ENCODE peak calls at places on chromosomes 5 and 9, in ten cellular contexts. J is T-helper 2 cell; O is non-pigmented ciliary epithelial cell; K is CD8-positive, alpha-beta T cell; T is iPS-NIHi11; Q is GM04504; P is activated naive CD8-positive, alpha-beta T cell treated with anti-CD3 and anti-CD28 coated beads for 36 hours; X is stimulated activated CD8-positive, alpha-beta memory T cell treated with anti-CD3 and anti-CD28 coated beads, Interleukin-15, amount 100 ng/mL, for 1 hour; B is cardiac fibroblast; Y is NCI-H1105. L is an unnamed sample.

GRCh38 chr9:107240260-107240659 is 42.8 kb upstream of the RAD23B start:
- DNase-seq in J (no peak), O (no peak), K (no peak), T (no peak), Q (no peak), P (no peak), X (no peak), B (no peak), Y (no peak), L (no peak)

GRCh38 chr5:157473383-157474370 is 13.7 kb downstream of the NIPAL4 start:
- DNase-seq in J (no peak), O (peak), K (no peak), T (no peak), Q (no peak), P (no peak), X (no peak), B (peak), Y (no peak), L (no peak)

GRCh38 chr9:91034521-91034920 is 232.9 kb downstream of the SYK start:
- DNase-seq in J (no peak), O (no peak), K (no peak), T (no peak), Q (no peak), P (no peak), X (no peak), B (no peak), Y (no peak), L (no peak)

GRCh38 chr5:83475540-83476469 is 4.3 kb downstream of the VCAN start:
- DNase-seq in J (no peak), O (peak), K (no peak), T (no peak), Q (no peak), P (no peak), X (no peak), B (peak), Y (no peak), L (no peak)

GRCh38 chr9:3751125-3751758 is 225.4 kb upstream of the RFX3 start:
- DNase-seq in J (no peak), O (no peak), K (no peak), T (no peak), Q (peak), P (no peak), X (no peak), B (peak), Y (no peak), L (no peak)

GRCh38 chr5:31048282-31048974 is 145.1 kb upstream of the CDH6 start:
- DNase-seq in J (no peak), O (no peak), K (no peak), T (no peak), Q (no peak), P (no peak), X (no peak), B (no peak), Y (no peak), L (peak)

GRCh38 chr9:16705121-16705604 is 165.3 kb downstream of the BNC2 start:
- DNase-seq in J (no peak), O (peak), K (no peak), T (peak), Q (peak), P (no peak), X (no peak), B (peak), Y (no peak), L (no peak)

GRCh38 chr9:100774326-100774725 is 196.4 kb downstream of the CAVIN4 start:
- DNase-seq in J (no peak), O (no peak), K (no peak), T (no peak), Q (no peak), P (no peak), X (no peak), B (no peak), Y (no peak), L (no peak)

GRCh38 chr9:87573841-87574342 is 76.2 kb downstream of the DAPK1 start:
- DNase-seq in J (no peak), O (no peak), K (no peak), T (no peak), Q (no peak), P (no peak), X (no peak), B (peak), Y (no peak), L (no peak)

GRCh38 chr9:77978086-77978781 is 53.4 kb downstream of the GNAQ start:
- DNase-seq in J (no peak), O (no peak), K (no peak), T (no peak), Q (no peak), P (no peak), X (no peak), B (no peak), Y (no peak), L (peak)

GRCh38 chr5:149834246-149834855 is 104.2 kb downstream of the PPARGC1B start:
- DNase-seq in J (no peak), O (peak), K (peak), T (peak), Q (peak), P (peak), X (no peak), B (peak), Y (peak), L (peak)

GRCh38 chr9:131917009-131917408 is 162.7 kb downstream of the MED27 start:
- DNase-seq in J (no peak), O (no peak), K (no peak), T (no peak), Q (no peak), P (no peak), X (no peak), B (no peak), Y (no peak), L (no peak)

GRCh38 chr5:181158869-181159268 is 11.5 kb downstream of the OR2V2 start:
- DNase-seq in J (no peak), O (no peak), K (no peak), T (no peak), Q (no peak), P (no peak), X (no peak), B (no peak), Y (no peak), L (no peak)

GRCh38 chr9:23341346-23341745 is 484.7 kb downstream of the ELAVL2 start:
- DNase-seq in J (no peak), O (no peak), K (no peak), T (no peak), Q (no peak), P (no peak), X (no peak), B (no peak), Y (no peak), L (no peak)

GRCh38 chr5:82676663-82677062 is 398.5 kb upstream of the RPS23 start:
- DNase-seq in J (no peak), O (no peak), K (no peak), T (no peak), Q (no peak), P (peak), X (no peak), B (no peak), Y (no peak), L (no peak)

GRCh38 chr5:76787237-76787636 is 31.6 kb upstream of the F2RL1 start:
- DNase-seq in J (no peak), O (no peak), K (no peak), T (no peak), Q (no peak), P (no peak), X (no peak), B (peak), Y (peak), L (no peak)